ENCODE peak calls at places on chromosomes 6 and 20, in seven cellular contexts. B, H, C, V, K, Z and Q are unnamed samples.

GRCh38 chr6:33117826-33118277 is 42.1 kb downstream of the HLA-DPB1 start:
- DNase-seq in K (no peak), H (no peak), V (no peak), Z (no peak), B (no peak), C (no peak), Q (peak; percentile 85)

GRCh38 chr6:116773886-116774285 is 8.4 kb upstream of the FAM162B start:
- DNase-seq in K (peak; percentile 30), H (no peak), Z (no peak), C (no peak), V (no peak), B (no peak), Q (no peak)

GRCh38 chr6:37209461-37210205 is 39.7 kb downstream of the PIM1 start:
- DNase-seq in B (no peak), V (no peak), H (no peak), K (no peak), C (no peak), Z (no peak), Q (no peak)

GRCh38 chr20:364905-365794 is 15.4 kb upstream of the TRIB3 start:
- DNase-seq in B (peak; percentile 27), K (peak; percentile 97), Z (no peak), H (peak; percentile 57), V (no peak), C (no peak), Q (peak; percentile 32)

GRCh38 chr20:48682529-48683385 is 145.0 kb downstream of the PREX1 start:
- DNase-seq in K (no peak), C (peak; percentile 90), Z (peak; percentile 93), H (peak; percentile 93), V (peak; percentile 84), B (no peak), Q (peak; percentile 79)

GRCh38 chr20:46303176-46303956 is 4.9 kb downstream of the CDH22 start:
- DNase-seq in B (peak; percentile 31), Z (no peak), C (no peak), V (no peak), H (no peak), K (no peak), Q (no peak)

GRCh38 chr20:719816-720215 is 44.2 kb upstream of the SCRT2 start:
- DNase-seq in K (no peak), Z (no peak), B (no peak), V (no peak), C (no peak), H (no peak), Q (no peak)

GRCh38 chr20:52060794-52061714 is 130.5 kb downstream of the ZFP64 start:
- DNase-seq in V (peak; percentile 81), C (peak; percentile 68), H (peak; percentile 27), K (peak; percentile 84), B (no peak), Z (peak; percentile 27), Q (peak; percentile 81)

GRCh38 chr6:20746024-20746423 is 211.8 kb downstream of the CDKAL1 start:
- DNase-seq in H (no peak), Z (no peak), C (no peak), B (no peak), K (peak; percentile 37), V (no peak), Q (no peak)

GRCh38 chr20:54559890-54560289 is 84.5 kb downstream of the DOK5 start:
- DNase-seq in Z (no peak), K (no peak), H (no peak), B (no peak), V (no peak), C (no peak), Q (no peak)

GRCh38 chr20:54570561-54570960 is 95.2 kb downstream of the DOK5 start:
- DNase-seq in K (no peak), H (no peak), B (no peak), V (no peak), C (no peak), Z (no peak), Q (no peak)

GRCh38 chr20:54560357-54560756 is 85.0 kb downstream of the DOK5 start:
- DNase-seq in Z (no peak), B (no peak), K (no peak), V (no peak), C (no peak), H (peak; percentile 22), Q (no peak)

GRCh38 chr20:54566224-54566750 is 90.9 kb downstream of the DOK5 start:
- DNase-seq in B (no peak), K (no peak), C (no peak), H (peak; percentile 50), V (no peak), Z (no peak), Q (no peak)

DNA sequence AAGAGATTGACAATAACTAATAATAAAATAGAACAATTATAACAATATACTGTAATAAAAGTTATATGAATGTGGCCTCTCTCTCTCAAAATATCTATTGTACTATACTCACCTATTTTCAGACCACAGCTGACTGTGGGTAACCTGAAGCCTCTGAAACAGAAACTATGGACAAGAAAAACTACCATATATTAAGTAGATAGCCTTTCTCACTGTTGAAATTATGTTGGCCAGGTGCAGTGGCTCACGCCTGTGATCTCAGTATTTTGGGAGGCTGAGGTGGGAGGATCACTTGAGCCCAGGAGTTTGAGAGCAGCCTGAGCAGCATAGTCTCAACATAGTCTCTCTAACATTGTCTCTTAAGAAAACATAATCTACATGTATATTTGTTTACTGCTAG is 89.9 kb downstream of the DOK5 start:
- DNase-seq in C (no peak), V (no peak), Z (no peak), K (no peak), B (no peak), H (no peak), Q (no peak)
- H3K4me2 ChIP-seq in C (no peak overlapping the region), V (no peak overlapping the region), Z (no peak overlapping the region), K (no peak overlapping the region), B (no peak overlapping the region), H (no peak overlapping the region), Q (no peak overlapping the region)

GRCh38 chr20:63456429-63457284 is 15.8 kb downstream of the KCNQ2 start:
- DNase-seq in C (no peak), B (no peak), Z (peak; percentile 95), H (peak; percentile 51), V (no peak), K (no peak), Q (no peak)

GRCh38 chr20:63459070-63459380 is 13.4 kb downstream of the KCNQ2 start:
- DNase-seq in V (no peak), Z (no peak), C (no peak), K (no peak), H (no peak), B (no peak), Q (no peak)

GRCh38 chr20:63455568-63455859 is 16.9 kb downstream of the KCNQ2 start:
- DNase-seq in V (no peak), B (no peak), C (no peak), H (no peak), K (no peak), Z (no peak), Q (no peak)

GRCh38 chr20:63458170-63459069 is 14.0 kb downstream of the KCNQ2 start:
- DNase-seq in Z (no peak), H (no peak), K (no peak), B (no peak), C (no peak), V (no peak), Q (no peak)

DNA sequence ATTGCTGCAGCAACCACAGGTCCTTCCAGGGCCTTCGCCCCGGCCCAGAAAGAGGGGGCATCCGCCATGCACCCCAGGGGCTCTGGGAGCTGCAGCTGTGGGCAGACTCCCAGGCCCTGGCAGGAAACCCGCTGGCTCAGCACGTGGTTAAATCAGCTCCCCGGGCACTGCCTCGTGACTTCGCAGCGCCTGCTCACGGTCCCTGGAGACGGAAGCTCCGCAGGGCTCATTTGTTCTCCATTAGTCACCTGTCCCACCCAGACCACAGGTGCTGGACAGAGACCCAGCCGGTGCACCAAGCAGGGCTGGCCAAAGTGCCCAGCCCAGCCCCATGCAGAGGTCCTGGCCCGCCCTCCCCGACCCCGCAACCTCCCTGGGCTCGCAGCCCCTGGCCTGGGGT is 14.7 kb downstream of the KCNQ2 start:
- DNase-seq in C (no peak), Z (peak; percentile 69), K (peak; percentile 81), H (peak; percentile 78), B (no peak), V (no peak), Q (no peak)
- TF ChIP-seq EZH2phosphoT487 in C (no peak), Z (no peak), K (no peak), H (no peak), B (no peak), V (no peak), Q (no peak)

GRCh38 chr20:14953736-14954135 is 616.3 kb upstream of the FLRT3 start:
- DNase-seq in Z (no peak), C (no peak), B (no peak), V (no peak), K (no peak), H (no peak), Q (no peak)

GRCh38 chr20:14948416-14948815 is 611.0 kb upstream of the FLRT3 start:
- DNase-seq in K (peak; percentile 35), V (peak; percentile 31), Z (no peak), C (no peak), H (no peak), B (no peak), Q (no peak)

GRCh38 chr20:14950633-14951032 is 613.2 kb upstream of the FLRT3 start:
- DNase-seq in K (no peak), H (no peak), Z (no peak), V (no peak), B (no peak), C (no peak), Q (no peak)

GRCh38 chr20:14951105-14951504 is 613.7 kb upstream of the FLRT3 start:
- DNase-seq in C (no peak), Z (no peak), V (no peak), K (peak; percentile 35), B (no peak), H (peak; percentile 44), Q (no peak)

DNA sequence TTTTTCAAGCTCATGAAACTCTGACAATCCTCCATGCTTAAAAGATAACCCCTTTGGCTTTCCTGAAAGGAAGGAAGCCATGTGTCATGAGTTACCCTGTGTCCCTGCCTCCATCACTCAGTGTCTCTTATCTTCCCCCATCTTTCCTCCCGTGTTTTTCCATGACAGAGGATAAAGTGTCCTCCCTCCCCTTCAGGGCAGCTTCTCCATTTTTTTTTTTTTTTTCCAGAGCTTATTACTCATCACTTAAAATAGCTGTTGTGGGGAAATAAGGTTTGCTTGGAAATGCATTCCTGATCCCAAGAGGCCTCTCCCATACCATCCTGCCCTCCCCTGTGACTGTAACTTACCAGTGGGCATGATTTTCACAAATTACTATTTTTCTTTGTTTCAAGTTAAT is 614.3 kb upstream of the FLRT3 start:
- DNase-seq in B (no peak), K (peak; percentile 58), C (peak; percentile 33), Z (no peak), V (no peak), H (peak; percentile 84), Q (no peak)
- H3K4me2 ChIP-seq in B (no peak overlapping the region), K (peak overlapping the region; percentile 25), C (peak overlapping the region; percentile 16), Z (peak overlapping the region; percentile 40), V (no peak overlapping the region), H (peak overlapping the region; percentile 48), Q (no peak overlapping the region)

DNA sequence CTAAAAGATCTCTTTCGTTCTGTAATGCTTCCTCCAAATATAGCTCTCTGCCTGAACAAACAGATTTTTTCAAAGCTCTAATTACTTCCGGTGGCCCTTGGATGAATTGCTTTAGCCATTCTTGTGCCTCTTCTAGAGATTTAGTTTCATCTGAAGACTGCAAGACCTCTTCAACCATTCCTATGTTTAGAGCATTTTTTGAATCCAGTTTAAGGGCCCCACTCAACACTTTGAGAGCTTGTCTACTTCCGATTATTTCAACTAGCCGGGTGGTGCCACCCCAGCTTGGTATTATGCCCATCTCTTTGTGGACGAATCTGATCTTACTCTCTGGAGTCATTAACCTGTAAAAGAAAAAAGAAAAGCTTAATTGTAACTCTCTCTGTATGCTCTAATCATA is 23.3 kb downstream of the RNF146 start:
- DNase-seq in K (no peak), C (no peak), B (no peak), H (no peak), V (no peak), Z (no peak), Q (no peak)
- TF ChIP-seq EZH2phosphoT487 in K (no peak), C (no peak), B (no peak), H (no peak), V (no peak), Z (no peak), Q (no peak)

GRCh38 chr20:47353224-47353696 is 3.2 kb downstream of the ZMYND8 start:
- DNase-seq in Z (no peak), H (no peak), V (no peak), B (no peak), K (no peak), C (no peak), Q (no peak)
- H3K4me2 ChIP-seq in Z (peak overlapping the region; percentile 79), H (no peak overlapping the region), V (peak overlapping the region; percentile 80), B (peak overlapping the region; percentile 98), K (peak overlapping the region; percentile 79), C (peak overlapping the region; percentile 80), Q (peak overlapping the region; percentile 57)